ENCODE peak calls at places on chromosomes 7 and 10, in six cellular contexts. One of them, this sample, is unnamed.
A peak's percentile ranks its signal among the peaks of the same experiment; 100 is the strongest.

GRCh38 chr7:108079291-108080057 is 50.7 kb downstream of the LAMB4 start:
- DNase-seq in GM12891: no peak
- DNase-seq in K562: no peak
- DNase-seq in H1: no peak
- DNase-seq in SK-N-SH: peak; percentile 25
- DNase-seq in GM12878: no peak
- DNase-seq in this sample: no peak

GRCh38 chr7:14639801-14640200 is 262.8 kb downstream of the DGKB start:
- DNase-seq in GM12891: no peak
- DNase-seq in K562: no peak
- DNase-seq in H1: no peak
- DNase-seq in SK-N-SH: no peak
- DNase-seq in GM12878: no peak
- DNase-seq in this sample: no peak

GRCh38 chr10:103729851-103730250 is 125.5 kb downstream of the SH3PXD2A start:
- DNase-seq in GM12891: no peak
- DNase-seq in K562: no peak
- DNase-seq in H1: no peak
- DNase-seq in SK-N-SH: no peak
- DNase-seq in GM12878: no peak
- DNase-seq in this sample: no peak

GRCh38 chr10:80681142-80681541 is 143.4 kb downstream of the SH2D4B start:
- DNase-seq in GM12891: no peak
- DNase-seq in K562: no peak
- DNase-seq in H1: no peak
- DNase-seq in SK-N-SH: no peak
- DNase-seq in GM12878: no peak
- DNase-seq in this sample: no peak

GRCh38 chr7:80284848-80285247 is 150.2 kb downstream of the GNAI1 start:
- DNase-seq in GM12891: no peak
- DNase-seq in K562: no peak
- DNase-seq in H1: no peak
- DNase-seq in SK-N-SH: peak; percentile 8
- DNase-seq in GM12878: no peak
- DNase-seq in this sample: no peak

GRCh38 chr7:74138334-74138867 is 35.8 kb upstream of the EIF4H start:
- DNase-seq in GM12891: no peak
- DNase-seq in K562: no peak
- DNase-seq in H1: peak; percentile 71
- DNase-seq in SK-N-SH: no peak
- DNase-seq in GM12878: no peak
- DNase-seq in this sample: no peak

GRCh38 chr7:151141855-151142685 is 25.4 kb downstream of the GBX1 start:
- DNase-seq in GM12891: no peak
- DNase-seq in K562: no peak
- DNase-seq in H1: no peak
- DNase-seq in SK-N-SH: no peak
- DNase-seq in GM12878: no peak
- DNase-seq in this sample: no peak

GRCh38 chr7:85014936-85015335 is 171.9 kb downstream of the SEMA3D start:
- DNase-seq in GM12891: no peak
- DNase-seq in K562: no peak
- DNase-seq in H1: no peak
- DNase-seq in SK-N-SH: no peak
- DNase-seq in GM12878: no peak
- DNase-seq in this sample: no peak

GRCh38 chr7:111190804-111191203 is 99.9 kb downstream of the LRRN3 start:
- DNase-seq in GM12891: no peak
- DNase-seq in K562: peak; percentile 29
- DNase-seq in H1: no peak
- DNase-seq in SK-N-SH: no peak
- DNase-seq in GM12878: no peak
- DNase-seq in this sample: no peak

GRCh38 chr10:32445036-32445435 is 904 bp upstream of the CCDC7 start:
- DNase-seq in GM12891: no peak
- DNase-seq in K562: no peak
- DNase-seq in H1: no peak
- DNase-seq in SK-N-SH: peak; percentile 15
- DNase-seq in GM12878: no peak
- DNase-seq in this sample: no peak

GRCh38 chr10:73858750-73859439 is 15.5 kb downstream of the CAMK2G start:
- DNase-seq in GM12891: peak; percentile 29
- DNase-seq in K562: no peak
- DNase-seq in H1: no peak
- DNase-seq in SK-N-SH: no peak
- DNase-seq in GM12878: no peak
- DNase-seq in this sample: no peak

GRCh38 chr7:149880871-149881301 is 7.1 kb downstream of the ATP6V0E2 start:
- DNase-seq in GM12891: peak; percentile 0
- DNase-seq in K562: no peak
- DNase-seq in H1: no peak
- DNase-seq in SK-N-SH: no peak
- DNase-seq in GM12878: no peak
- DNase-seq in this sample: no peak

GRCh38 chr10:49280001-49280408 is 19.0 kb upstream of the C10orf71 start:
- DNase-seq in GM12891: no peak
- DNase-seq in K562: no peak
- DNase-seq in H1: no peak
- DNase-seq in SK-N-SH: no peak
- DNase-seq in GM12878: no peak
- DNase-seq in this sample: no peak

GRCh38 chr7:109901916-109902315 is 1189.0 kb upstream of the LRRN3 start:
- DNase-seq in GM12891: no peak
- DNase-seq in K562: no peak
- DNase-seq in H1: no peak
- DNase-seq in SK-N-SH: no peak
- DNase-seq in GM12878: no peak
- DNase-seq in this sample: no peak

GRCh38 chr7:143512488-143513340 is 35.0 kb downstream of the TAS2R41 start:
- DNase-seq in GM12891: no peak
- DNase-seq in K562: no peak
- DNase-seq in H1: no peak
- DNase-seq in SK-N-SH: no peak
- DNase-seq in GM12878: no peak
- DNase-seq in this sample: no peak

GRCh38 chr7:116560021-116560970 is 35.5 kb downstream of the CAV1 start:
- DNase-seq in GM12891: no peak
- DNase-seq in K562: no peak
- DNase-seq in H1: no peak
- DNase-seq in SK-N-SH: no peak
- DNase-seq in GM12878: no peak
- DNase-seq in this sample: no peak

GRCh38 chr10:78907458-78908211 is 161.1 kb upstream of the ZMIZ1 start:
- DNase-seq in GM12891: no peak
- DNase-seq in K562: no peak
- DNase-seq in H1: no peak
- DNase-seq in SK-N-SH: no peak
- DNase-seq in GM12878: no peak
- DNase-seq in this sample: no peak

GRCh38 chr10:73850863-73851461 is 23.4 kb downstream of the CAMK2G start:
- DNase-seq in GM12891: no peak
- DNase-seq in K562: no peak
- DNase-seq in H1: no peak
- DNase-seq in SK-N-SH: peak; percentile 52
- DNase-seq in GM12878: no peak
- DNase-seq in this sample: no peak

GRCh38 chr10:13707156-13707881 is 120.6 kb downstream of the PRPF18 start:
- DNase-seq in GM12891: no peak
- DNase-seq in K562: peak; percentile 61
- DNase-seq in H1: peak; percentile 73
- DNase-seq in SK-N-SH: no peak
- DNase-seq in GM12878: no peak
- DNase-seq in this sample: peak; percentile 32

GRCh38 chr7:139231513-139232376 is 708 bp downstream of the UBN2 start:
- DNase-seq in GM12891: peak; percentile 41
- DNase-seq in K562: peak; percentile 82
- DNase-seq in H1: peak; percentile 63
- DNase-seq in SK-N-SH: peak; percentile 83
- DNase-seq in GM12878: no peak
- DNase-seq in this sample: peak; percentile 43

GRCh38 chr7:26843696-26844095 is 20.7 kb downstream of the SKAP2 start:
- DNase-seq in GM12891: no peak
- DNase-seq in K562: no peak
- DNase-seq in H1: no peak
- DNase-seq in SK-N-SH: no peak
- DNase-seq in GM12878: no peak
- DNase-seq in this sample: no peak

GRCh38 chr10:129371543-129371942 is 95.5 kb upstream of the MGMT start:
- DNase-seq in GM12891: no peak
- DNase-seq in K562: no peak
- DNase-seq in H1: no peak
- DNase-seq in SK-N-SH: no peak
- DNase-seq in GM12878: no peak
- DNase-seq in this sample: no peak

GRCh38 chr10:28939352-28940157 is 262.2 kb downstream of the BAMBI start:
- DNase-seq in GM12891: no peak
- DNase-seq in K562: peak; percentile 40
- DNase-seq in H1: peak; percentile 92
- DNase-seq in SK-N-SH: no peak
- DNase-seq in GM12878: no peak
- DNase-seq in this sample: no peak

GRCh38 chr10:46311501-46311951 is 24.7 kb downstream of the ANTXRL start:
- DNase-seq in GM12891: no peak
- DNase-seq in K562: no peak
- DNase-seq in H1: no peak
- DNase-seq in SK-N-SH: no peak
- DNase-seq in GM12878: no peak
- DNase-seq in this sample: no peak

GRCh38 chr10:104337985-104338735 is at the start of gene ITPRIP:
- DNase-seq in GM12891: peak; percentile 58
- DNase-seq in K562: peak; percentile 52
- DNase-seq in H1: peak; percentile 82
- DNase-seq in SK-N-SH: peak; percentile 86
- DNase-seq in GM12878: no peak
- DNase-seq in this sample: peak; percentile 58

GRCh38 chr10:37857287-37858211 is at the start of gene ZNF248:
- DNase-seq in GM12891: peak; percentile 81
- DNase-seq in K562: peak; percentile 93
- DNase-seq in H1: peak; percentile 88
- DNase-seq in SK-N-SH: peak; percentile 92
- DNase-seq in GM12878: peak; percentile 89
- DNase-seq in this sample: peak; percentile 82

GRCh38 chr10:37860494-37861190 is 3.2 kb upstream of the ZNF248 start:
- DNase-seq in GM12891: no peak
- DNase-seq in K562: no peak
- DNase-seq in H1: no peak
- DNase-seq in SK-N-SH: no peak
- DNase-seq in GM12878: no peak
- DNase-seq in this sample: no peak

GRCh38 chr10:37854606-37855005 is 2.8 kb downstream of the ZNF248 start:
- DNase-seq in GM12891: no peak
- DNase-seq in K562: no peak
- DNase-seq in H1: no peak
- DNase-seq in SK-N-SH: no peak
- DNase-seq in GM12878: no peak
- DNase-seq in this sample: no peak

GRCh38 chr10:37856881-37857286 is 526 bp downstream of the ZNF248 start:
- DNase-seq in GM12891: no peak
- DNase-seq in K562: peak; percentile 46
- DNase-seq in H1: no peak
- DNase-seq in SK-N-SH: peak; percentile 41
- DNase-seq in GM12878: no peak
- DNase-seq in this sample: no peak

DNA sequence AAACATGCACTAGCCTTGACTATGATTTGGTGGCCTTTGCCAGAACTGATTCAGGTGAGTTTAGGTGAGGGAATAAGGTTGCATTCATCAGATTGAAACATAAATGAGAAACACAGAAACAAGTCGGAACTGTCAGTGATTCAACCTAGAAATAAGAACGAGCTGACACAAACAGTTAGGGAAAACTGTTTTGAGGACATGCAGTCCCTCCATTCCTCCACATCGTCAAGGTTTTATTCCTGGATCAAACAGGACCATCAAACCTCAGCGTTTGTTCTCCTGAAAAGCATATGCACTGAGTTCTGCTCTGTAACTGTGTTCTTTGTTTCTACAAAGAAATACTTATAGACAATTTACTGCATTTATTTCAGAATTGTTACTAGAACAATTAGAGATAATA is 1.7 kb downstream of the ZNF248 start:
- DNase-seq in GM12891: no peak
- DNase-seq in K562: no peak
- DNase-seq in H1: no peak
- DNase-seq in SK-N-SH: no peak
- DNase-seq in GM12878: no peak
- DNase-seq in this sample: no peak
- TF ChIP-seq TAF1 in GM12891: no peak
- TF ChIP-seq TAF1 in K562: no peak
- TF ChIP-seq TAF1 in H1: no peak
- TF ChIP-seq TAF1 in SK-N-SH: no peak
- TF ChIP-seq TAF1 in GM12878: no peak
- TF ChIP-seq TAF1 in this sample: no peak

GRCh38 chr10:99845837-99846382 is 63.5 kb downstream of the ABCC2 start:
- DNase-seq in GM12891: peak; percentile 32
- DNase-seq in K562: peak; percentile 50
- DNase-seq in H1: peak; percentile 74
- DNase-seq in SK-N-SH: peak; percentile 71
- DNase-seq in GM12878: peak; percentile 59
- DNase-seq in this sample: peak; percentile 29
- TF ChIP-seq POLR2AphosphoS5 in GM12891: no peak
- TF ChIP-seq POLR2AphosphoS5 in K562: no peak
- TF ChIP-seq POLR2AphosphoS5 in H1: no peak
- TF ChIP-seq POLR2AphosphoS5 in SK-N-SH: no peak
- TF ChIP-seq POLR2AphosphoS5 in GM12878: no peak
- TF ChIP-seq POLR2AphosphoS5 in this sample: no peak

GRCh38 chr10:59098811-59099452 is 77.5 kb upstream of the PHYHIPL start:
- DNase-seq in GM12891: no peak
- DNase-seq in K562: no peak
- DNase-seq in H1: no peak
- DNase-seq in SK-N-SH: peak; percentile 55
- DNase-seq in GM12878: no peak
- DNase-seq in this sample: no peak

GRCh38 chr10:59099536-59099935 is 76.9 kb upstream of the PHYHIPL start:
- DNase-seq in GM12891: no peak
- DNase-seq in K562: no peak
- DNase-seq in H1: no peak
- DNase-seq in SK-N-SH: peak; percentile 48
- DNase-seq in GM12878: no peak
- DNase-seq in this sample: no peak

GRCh38 chr10:59102394-59102793 is 74.0 kb upstream of the PHYHIPL start:
- DNase-seq in GM12891: no peak
- DNase-seq in K562: no peak
- DNase-seq in H1: no peak
- DNase-seq in SK-N-SH: no peak
- DNase-seq in GM12878: no peak
- DNase-seq in this sample: no peak

GRCh38 chr10:59096631-59097030 is 79.8 kb upstream of the PHYHIPL start:
- DNase-seq in GM12891: no peak
- DNase-seq in K562: no peak
- DNase-seq in H1: no peak
- DNase-seq in SK-N-SH: no peak
- DNase-seq in GM12878: no peak
- DNase-seq in this sample: no peak

GRCh38 chr10:59098387-59098786 is 78.1 kb upstream of the PHYHIPL start:
- DNase-seq in GM12891: no peak
- DNase-seq in K562: no peak
- DNase-seq in H1: no peak
- DNase-seq in SK-N-SH: no peak
- DNase-seq in GM12878: no peak
- DNase-seq in this sample: no peak
- TF ChIP-seq TAF1 in GM12891: no peak
- TF ChIP-seq TAF1 in K562: no peak
- TF ChIP-seq TAF1 in H1: no peak
- TF ChIP-seq TAF1 in SK-N-SH: no peak
- TF ChIP-seq TAF1 in GM12878: no peak
- TF ChIP-seq TAF1 in this sample: no peak

GRCh38 chr10:84296071-84296981 is 32.1 kb upstream of the CCSER2 start:
- DNase-seq in GM12891: no peak
- DNase-seq in K562: no peak
- DNase-seq in H1: no peak
- DNase-seq in SK-N-SH: no peak
- DNase-seq in GM12878: no peak
- DNase-seq in this sample: no peak
- TF ChIP-seq POLR2AphosphoS5 in GM12891: no peak
- TF ChIP-seq POLR2AphosphoS5 in K562: no peak
- TF ChIP-seq POLR2AphosphoS5 in H1: no peak
- TF ChIP-seq POLR2AphosphoS5 in SK-N-SH: no peak
- TF ChIP-seq POLR2AphosphoS5 in GM12878: no peak
- TF ChIP-seq POLR2AphosphoS5 in this sample: no peak

This sample was measured in GM12892.